ENCODE peak calls at places on chromosomes 2 and 18, in six cellular contexts. N is esophagus squamous epithelium, F is activated B cell treated with CpG ODN at 0.5 μM for 24 hours, K is A549, W is omental fat pad, T is spleen. L is an unnamed sample.
A peak's percentile ranks its signal among the peaks of the same experiment; 100 is the strongest.

GRCh38 chr2:174597347-174598047 is at the start of gene WIPF1:
- DNase-seq in N (peak; percentile 6), F (no peak), K (no peak), W (no peak), T (no peak), L (no peak)

GRCh38 chr18:43277164-43277600 is at the start of gene SYT4:
- DNase-seq in N (no peak), F (no peak), K (peak; percentile 10), W (no peak), T (peak; percentile 57), L (peak; percentile 58)

GRCh38 chr2:167756427-167756826 is 491.0 kb downstream of the STK39 start:
- DNase-seq in N (no peak), F (no peak), K (no peak), W (no peak), T (no peak), L (no peak)

GRCh38 chr2:29753676-29754444 is 167.5 kb downstream of the ALK start:
- DNase-seq in N (no peak), F (no peak), K (no peak), W (no peak), T (no peak), L (no peak)

GRCh38 chr2:186456941-186457340 is 29.1 kb upstream of the ZC3H15 start:
- DNase-seq in N (no peak), F (no peak), K (no peak), W (no peak), T (no peak), L (no peak)

GRCh38 chr2:120832296-120833070 is 96.8 kb downstream of the GLI2 start:
- DNase-seq in N (no peak), F (no peak), K (no peak), W (no peak), T (peak; percentile 62), L (no peak)

GRCh38 chr2:53129851-53130250 is 637.8 kb upstream of the CHAC2 start:
- DNase-seq in N (no peak), F (no peak), K (no peak), W (no peak), T (no peak), L (no peak)

GRCh38 chr2:18651842-18652774 is 62.7 kb upstream of the NT5C1B start:
- DNase-seq in N (no peak), F (no peak), K (no peak), W (no peak), T (no peak), L (no peak)

GRCh38 chr2:23697256-23697655 is 229.7 kb downstream of the ATAD2B start:
- DNase-seq in N (no peak), F (no peak), K (no peak), W (no peak), T (no peak), L (no peak)

GRCh38 chr2:28346587-28346986 is 46.1 kb upstream of the FOSL2 start:
- DNase-seq in N (no peak), F (no peak), K (no peak), W (no peak), T (peak; percentile 68), L (no peak)

GRCh38 chr18:6624271-6624670 is 105.2 kb upstream of the ARHGAP28 start:
- DNase-seq in N (no peak), F (no peak), K (no peak), W (no peak), T (no peak), L (no peak)

GRCh38 chr18:23225518-23225917 is 90.2 kb downstream of the CABLES1 start:
- DNase-seq in N (no peak), F (no peak), K (no peak), W (no peak), T (no peak), L (no peak)

GRCh38 chr2:238453842-238454241 is 27.1 kb downstream of the ASB1 start:
- DNase-seq in N (no peak), F (no peak), K (no peak), W (no peak), T (no peak), L (no peak)

GRCh38 chr2:54862742-54863141 is 139.3 kb downstream of the EML6 start:
- DNase-seq in N (no peak), F (no peak), K (no peak), W (no peak), T (no peak), L (no peak)

GRCh38 chr2:232292395-232293154 is 86.0 kb upstream of the ALPP start:
- DNase-seq in N (no peak), F (peak; percentile 23), K (peak; percentile 64), W (no peak), T (peak; percentile 84), L (peak; percentile 46)

GRCh38 chr2:173008786-173009185 is 66.9 kb upstream of the MAP3K20 start:
- DNase-seq in N (no peak), F (no peak), K (no peak), W (no peak), T (no peak), L (no peak)

GRCh38 chr2:59173325-59173724 is 932.2 kb upstream of the FANCL start:
- DNase-seq in N (no peak), F (no peak), K (no peak), W (no peak), T (no peak), L (no peak)

GRCh38 chr2:181483221-181483620 is 26.0 kb downstream of the ITGA4 start:
- DNase-seq in N (no peak), F (no peak), K (no peak), W (no peak), T (no peak), L (no peak)

GRCh38 chr2:171522057-171522803 is at the start of gene CYBRD1:
- DNase-seq in N (peak; percentile 11), F (peak; percentile 14), K (peak; percentile 78), W (peak; percentile 46), T (peak; percentile 86), L (peak; percentile 15)

DNA sequence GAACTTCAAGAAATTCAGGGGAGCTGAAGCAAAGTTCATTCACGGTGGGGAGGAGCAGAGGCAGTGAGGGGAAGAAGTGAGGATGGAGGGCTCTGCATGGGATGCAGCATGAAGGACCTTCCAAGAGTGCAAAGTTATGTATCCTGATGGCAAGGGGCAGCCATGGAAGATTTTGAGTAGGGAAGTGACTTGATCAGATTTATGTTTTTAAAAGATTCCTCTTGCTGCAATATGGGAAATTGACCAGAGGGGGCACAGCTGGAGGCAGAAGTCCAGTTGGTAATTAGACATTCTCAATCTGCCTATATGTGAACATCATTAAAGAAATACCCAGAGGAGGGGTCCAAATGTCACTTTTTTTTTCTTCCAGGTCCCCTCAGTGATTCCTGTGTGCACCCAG is 21.5 kb upstream of the ANXA4 start:
- DNase-seq in N (no peak), F (no peak), K (no peak), W (no peak), T (no peak), L (no peak)
- TF ChIP-seq CTCF in N (no peak), F (no peak), K (no peak), W (no peak), T (peak; percentile 34), L (peak; percentile 48)

DNA sequence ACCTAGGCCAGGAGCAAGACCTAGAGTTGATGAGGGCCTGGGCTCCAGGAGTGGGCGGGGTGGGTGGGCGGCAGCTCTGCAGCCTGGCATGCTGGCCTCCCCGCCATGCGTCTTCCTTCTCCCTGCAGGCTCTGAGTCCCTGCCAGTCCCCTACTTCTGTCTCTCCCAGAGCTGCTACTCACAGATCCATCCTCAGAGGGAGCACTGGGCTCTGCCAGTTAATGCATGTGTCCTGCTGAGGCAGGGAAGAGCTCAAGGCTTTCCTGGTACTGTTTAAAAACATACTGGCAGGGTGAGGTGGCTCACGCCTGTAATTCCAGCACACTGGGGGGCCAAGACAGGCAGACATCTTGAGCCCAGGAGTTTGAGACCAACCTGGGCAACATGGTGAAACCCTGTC is 38.7 kb upstream of the EDAR start:
- DNase-seq in N (no peak), F (no peak), K (no peak), W (no peak), T (no peak), L (no peak)
- TF ChIP-seq CTCF in N (no peak), F (no peak), K (no peak), W (no peak), T (no peak), L (no peak)

GRCh38 chr18:63820694-63821093 is 45.5 kb downstream of the SERPINB7 start:
- DNase-seq in N (no peak), F (no peak), K (no peak), W (no peak), T (no peak), L (no peak)

GRCh38 chr18:63828120-63828519 is 52.9 kb downstream of the SERPINB7 start:
- DNase-seq in N (no peak), F (no peak), K (no peak), W (no peak), T (no peak), L (no peak)

GRCh38 chr18:63819780-63820179 is 44.6 kb downstream of the SERPINB7 start:
- DNase-seq in N (no peak), F (no peak), K (no peak), W (no peak), T (no peak), L (no peak)

GRCh38 chr18:63824220-63824525 is 49.0 kb downstream of the SERPINB7 start:
- DNase-seq in N (no peak), F (no peak), K (no peak), W (no peak), T (no peak), L (no peak)

DNA sequence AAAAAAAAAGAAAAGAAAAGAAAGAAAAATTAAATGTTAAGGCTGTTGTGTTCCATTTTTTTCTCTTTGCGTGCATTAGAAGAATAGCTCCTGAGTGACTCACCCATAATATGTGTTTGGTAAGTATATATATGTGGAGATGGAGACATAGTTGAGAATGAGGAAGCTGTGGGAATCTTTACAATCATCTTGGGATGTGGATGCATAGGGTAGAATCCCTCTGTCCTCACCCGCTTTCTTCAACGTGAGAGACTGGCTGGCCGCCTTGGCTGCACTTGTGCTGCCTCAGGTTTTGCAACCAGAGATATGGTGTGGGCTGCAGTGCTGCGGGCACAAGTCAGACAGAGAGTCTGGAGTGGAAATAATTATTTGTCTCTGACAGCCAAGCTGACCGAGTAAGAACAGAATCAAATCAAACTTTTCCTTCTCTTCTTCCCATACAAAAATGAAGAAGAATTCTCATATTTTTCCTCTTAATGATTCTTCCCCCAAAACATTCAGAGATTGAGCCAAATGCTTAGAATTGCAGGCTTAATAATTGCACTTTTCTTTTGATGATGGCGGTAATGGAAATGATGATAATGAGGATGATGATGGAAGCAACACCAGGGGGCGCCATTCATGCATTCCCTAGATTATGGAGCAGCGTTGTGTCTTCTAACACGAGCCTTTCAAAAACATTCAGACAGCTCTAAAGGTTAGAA is 48.5 kb downstream of the SERPINB7 start:
- DNase-seq in N (no peak), F (no peak), K (no peak), W (peak; percentile 37), T (no peak), L (no peak)
- TF ChIP-seq CTCF in N (no peak), F (no peak), K (no peak), W (no peak), T (peak; percentile 53), L (peak; percentile 39)

GRCh38 chr2:165778653-165779451 is 15.2 kb downstream of the GALNT3 start:
- DNase-seq in N (no peak), F (no peak), K (peak; percentile 31), W (no peak), T (no peak), L (no peak)
- TF ChIP-seq CTCF in N (peak; percentile 28), F (no peak), K (peak; percentile 32), W (no peak), T (no peak), L (peak; percentile 39)

L was measured in progenitor cell of endocrine pancreas.